ENCODE peak calls at places on chromosome 1, in nine cellular contexts. H is adrenal gland, D is psoas muscle, A is AG09309, X is pancreas, T is IMR-90, E is left lung, R is brain microvascular endothelial cell, W is HFFc6. Z is an unnamed sample.
A peak's percentile ranks its signal among the peaks of the same experiment; 100 is the strongest.

GRCh38 chr1:19869929-19870328 is 12.3 kb upstream of the OTUD3 start:
- DNase-seq in H (no peak), D (no peak), A (no peak), X (no peak), T (peak; percentile 58), E (no peak), R (peak; percentile 84), W (peak; percentile 30), Z (no peak)

GRCh38 chr1:89171067-89171438 is 4.8 kb downstream of the GBP7 start:
- DNase-seq in H (no peak), D (no peak), A (no peak), X (no peak), T (no peak), E (no peak), R (no peak), W (no peak), Z (no peak)

GRCh38 chr1:1426496-1426960 is 5.5 kb upstream of the ANKRD65 start:
- DNase-seq in H (no peak), D (no peak), A (no peak), X (no peak), T (no peak), E (peak; percentile 55), R (no peak), W (no peak), Z (no peak)

GRCh38 chr1:209511169-209511568 is 72.3 kb upstream of the CAMK1G start:
- DNase-seq in H (no peak), D (no peak), A (no peak), X (no peak), T (no peak), E (no peak), R (no peak), W (no peak), Z (no peak)

GRCh38 chr1:37153116-37153515 is 118.8 kb upstream of the GRIK3 start:
- DNase-seq in H (no peak), D (no peak), A (no peak), X (no peak), T (no peak), E (no peak), R (no peak), W (no peak), Z (no peak)

GRCh38 chr1:107525146-107525545 is 384.3 kb downstream of the NTNG1 start:
- DNase-seq in H (no peak), D (no peak), A (no peak), X (no peak), T (no peak), E (no peak), R (no peak), W (no peak), Z (no peak)

GRCh38 chr1:56968878-56969495 is 3.2 kb upstream of the C8B start:
- DNase-seq in H (no peak), D (no peak), A (no peak), X (no peak), T (no peak), E (no peak), R (no peak), W (no peak), Z (no peak)

GRCh38 chr1:212162635-212163034 is 122.6 kb upstream of the PPP2R5A start:
- DNase-seq in H (peak; percentile 22), D (peak; percentile 33), A (peak; percentile 16), X (no peak), T (peak; percentile 80), E (no peak), R (peak; percentile 42), W (peak; percentile 30), Z (no peak)

GRCh38 chr1:201346337-201346939 is 31.0 kb downstream of the TNNT2 start:
- DNase-seq in H (no peak), D (no peak), A (peak; percentile 17), X (no peak), T (peak; percentile 61), E (no peak), R (peak; percentile 67), W (peak; percentile 57), Z (peak; percentile 23)

GRCh38 chr1:2148691-2149090 is 45.9 kb downstream of the FAAP20 start:
- DNase-seq in H (no peak), D (no peak), A (no peak), X (no peak), T (no peak), E (peak; percentile 79), R (no peak), W (no peak), Z (peak; percentile 93)

GRCh38 chr1:153506831-153507413 is 28.9 kb downstream of the S100A6 start:
- DNase-seq in H (peak; percentile 95), D (peak; percentile 86), A (peak; percentile 50), X (peak; percentile 74), T (peak; percentile 91), E (no peak), R (peak; percentile 77), W (peak; percentile 79), Z (no peak)

GRCh38 chr1:115478933-115479551 is 141.0 kb upstream of the NGF start:
- DNase-seq in H (no peak), D (no peak), A (no peak), X (peak; percentile 80), T (no peak), E (no peak), R (no peak), W (no peak), Z (no peak)

GRCh38 chr1:88802950-88803349 is 88.4 kb downstream of the GTF2B start:
- DNase-seq in H (no peak), D (no peak), A (peak; percentile 18), X (no peak), T (peak; percentile 61), E (no peak), R (peak; percentile 31), W (peak; percentile 50), Z (no peak)

GRCh38 chr1:172637522-172637921 is 21.4 kb upstream of the FASLG start:
- DNase-seq in H (no peak), D (no peak), A (no peak), X (no peak), T (peak; percentile 94), E (no peak), R (peak; percentile 97), W (peak; percentile 84), Z (no peak)

GRCh38 chr1:3465091-3465934 is 10.8 kb downstream of the ARHGEF16 start:
- DNase-seq in H (no peak), D (no peak), A (no peak), X (no peak), T (no peak), E (peak; percentile 64), R (no peak), W (no peak), Z (peak; percentile 28)

DNA sequence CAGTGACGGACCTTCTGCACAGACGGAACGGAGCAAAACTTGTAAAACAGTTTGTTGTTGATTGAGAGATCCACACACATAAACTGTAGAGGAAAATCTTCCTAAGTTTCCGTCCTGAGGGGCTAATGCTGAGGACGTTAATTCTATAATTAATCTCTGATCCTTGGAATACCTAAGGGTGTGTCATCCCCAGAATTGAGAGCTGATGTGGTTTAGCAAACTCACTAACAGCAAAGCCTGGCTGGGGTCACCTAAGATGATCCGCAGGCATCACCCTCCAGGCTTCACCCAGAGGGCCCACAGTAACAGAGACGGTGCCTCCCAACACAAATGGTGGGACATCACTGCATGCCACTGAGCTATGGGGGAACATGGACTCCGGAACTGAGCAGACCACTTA is 97.5 kb downstream of the SMYD2 start:
- DNase-seq in H (no peak), D (no peak), A (no peak), X (no peak), T (no peak), E (no peak), R (no peak), W (no peak), Z (no peak)
- TF ChIP-seq CTCF in H (no peak), D (no peak), A (no peak), X (no peak), T (no peak), E (no peak), R (no peak), W (no peak), Z (no peak)

DNA sequence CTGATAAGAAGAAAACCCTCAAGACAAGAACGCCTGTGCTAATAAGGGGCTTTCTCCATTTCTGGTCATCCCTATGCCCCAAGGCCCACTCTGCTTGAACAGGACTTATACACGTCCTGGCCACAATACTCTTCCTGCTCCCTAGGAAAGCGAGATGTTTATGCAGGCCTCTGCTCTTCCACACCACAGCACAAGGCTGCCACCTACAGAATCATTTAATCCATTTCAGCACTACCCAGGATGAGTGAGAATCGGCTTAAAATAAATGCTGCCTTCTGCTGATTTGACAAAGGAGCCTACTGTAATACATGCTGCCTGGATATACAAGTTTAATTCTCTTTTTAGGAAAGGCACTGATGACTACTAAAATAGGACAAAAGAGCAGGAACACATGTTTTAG is 29.4 kb downstream of the FRRS1 start:
- DNase-seq in H (peak; percentile 50), D (no peak), A (peak; percentile 46), X (no peak), T (peak; percentile 77), E (no peak), R (peak; percentile 73), W (peak; percentile 51), Z (no peak)
- TF ChIP-seq CTCF in H (peak; percentile 66), D (peak; percentile 45), A (peak; percentile 69), X (no peak), T (peak; percentile 72), E (no peak), R (peak; percentile 71), W (peak; percentile 67), Z (no peak)

GRCh38 chr1:231372501-231372900 is 34.4 kb downstream of the SPRTN start:
- DNase-seq in H (no peak), D (no peak), A (no peak), X (no peak), T (no peak), E (no peak), R (no peak), W (no peak), Z (no peak)

GRCh38 chr1:231363624-231364023 is 25.5 kb downstream of the SPRTN start:
- DNase-seq in H (no peak), D (no peak), A (no peak), X (no peak), T (no peak), E (no peak), R (no peak), W (no peak), Z (no peak)

GRCh38 chr1:231374394-231374793 is 36.3 kb downstream of the SPRTN start:
- DNase-seq in H (no peak), D (no peak), A (no peak), X (no peak), T (no peak), E (no peak), R (no peak), W (no peak), Z (no peak)

GRCh38 chr1:231369282-231369681 is 31.2 kb downstream of the SPRTN start:
- DNase-seq in H (no peak), D (no peak), A (no peak), X (no peak), T (no peak), E (no peak), R (no peak), W (no peak), Z (no peak)
- TF ChIP-seq CTCF in H (no peak), D (peak; percentile 7), A (no peak), X (no peak), T (no peak), E (no peak), R (peak; percentile 35), W (peak; percentile 41), Z (no peak)

GRCh38 chr1:166013232-166013631 is 153.6 kb downstream of the FAM78B start:
- DNase-seq in H (no peak), D (no peak), A (no peak), X (no peak), T (no peak), E (no peak), R (no peak), W (no peak), Z (no peak)

GRCh38 chr1:166020229-166020628 is 146.6 kb downstream of the FAM78B start:
- DNase-seq in H (no peak), D (no peak), A (no peak), X (no peak), T (no peak), E (no peak), R (no peak), W (no peak), Z (no peak)

GRCh38 chr1:166017395-166017794 is 149.4 kb downstream of the FAM78B start:
- DNase-seq in H (no peak), D (no peak), A (no peak), X (no peak), T (no peak), E (no peak), R (no peak), W (no peak), Z (no peak)
- TF ChIP-seq CTCF in H (no peak), D (no peak), A (no peak), X (no peak), T (no peak), E (no peak), R (no peak), W (no peak), Z (no peak)